ENCODE peak calls at places on chromosomes 11 and 22, in eight cellular contexts. F, Q, T, D, E, I, M and J are unnamed samples.
A peak's percentile ranks its signal among the peaks of the same experiment; 100 is the strongest.

GRCh38 chr11:64900263-64900678 is 16.7 kb downstream of the ATG2A start:
- DNase-seq in Q (no peak), E (no peak), T (no peak), M (no peak), I (no peak), F (no peak), D (no peak), J (no peak)

GRCh38 chr11:46222485-46223251 is 54.8 kb upstream of the CREB3L1 start:
- DNase-seq in E (peak; percentile 22), Q (no peak), T (no peak), F (no peak), I (no peak), M (no peak), D (no peak), J (no peak)

GRCh38 chr11:86869531-86869930 is 69.2 kb downstream of the PRSS23 start:
- DNase-seq in Q (no peak), M (peak; percentile 12), T (no peak), D (no peak), I (no peak), F (no peak), E (peak; percentile 30), J (no peak)

GRCh38 chr11:17479284-17480214 is 2.9 kb upstream of the ABCC8 start:
- DNase-seq in E (peak; percentile 17), Q (no peak), D (peak; percentile 57), T (peak; percentile 25), M (peak; percentile 43), F (no peak), I (no peak), J (no peak)

GRCh38 chr11:35825386-35825785 is 118.5 kb upstream of the LDLRAD3 start:
- DNase-seq in M (no peak), I (no peak), E (no peak), T (no peak), F (no peak), Q (no peak), D (no peak), J (no peak)

GRCh38 chr11:82734120-82734479 is 436 bp upstream of the FAM181B start:
- DNase-seq in Q (no peak), F (no peak), M (no peak), I (no peak), E (no peak), T (no peak), D (no peak), J (no peak)

GRCh38 chr11:75869661-75870455 is 54.8 kb downstream of the UVRAG start:
- DNase-seq in D (no peak), M (no peak), F (no peak), E (no peak), Q (no peak), I (no peak), T (no peak), J (no peak)

GRCh38 chr11:36306888-36307287 is 10.8 kb downstream of the PRR5L start:
- DNase-seq in I (no peak), F (no peak), T (peak; percentile 91), Q (no peak), D (peak; percentile 68), M (peak; percentile 91), E (peak; percentile 69), J (no peak)

GRCh38 chr11:1437500-1437899 is 47.8 kb downstream of the BRSK2 start:
- DNase-seq in T (peak; percentile 73), D (peak; percentile 93), E (peak; percentile 81), F (no peak), Q (no peak), I (peak; percentile 68), M (peak; percentile 7), J (no peak)

GRCh38 chr22:22474733-22475132 is 33.8 kb downstream of the ZNF280B start:
- DNase-seq in I (no peak), M (no peak), F (no peak), E (no peak), T (no peak), Q (no peak), D (peak; percentile 20), J (no peak)

GRCh38 chr11:104531075-104531474 is 367.1 kb upstream of the PDGFD start:
- DNase-seq in F (no peak), E (no peak), M (peak; percentile 34), I (no peak), Q (no peak), D (no peak), T (no peak), J (no peak)

GRCh38 chr11:61513143-61513740 is 4.7 kb downstream of the LRRC10B start:
- DNase-seq in D (peak; percentile 54), I (no peak), Q (no peak), E (no peak), M (peak; percentile 30), T (no peak), F (no peak), J (no peak)

GRCh38 chr22:27298387-27299141 is 503.0 kb downstream of the MN1 start:
- DNase-seq in Q (no peak), T (no peak), I (no peak), E (no peak), D (no peak), F (no peak), M (no peak), J (no peak)

GRCh38 chr11:12377824-12378593 is 638 bp downstream of the PARVA start:
- DNase-seq in F (no peak), Q (peak; percentile 94), D (peak; percentile 91), E (peak; percentile 80), M (peak; percentile 76), I (peak; percentile 74), T (peak; percentile 93), J (peak; percentile 90)

GRCh38 chr11:109783017-109783416 is 310.2 kb upstream of the ZC3H12C start:
- DNase-seq in F (no peak), E (no peak), Q (no peak), M (peak; percentile 71), D (no peak), T (no peak), I (no peak), J (no peak)

GRCh38 chr22:24481641-24482040 is 13.5 kb upstream of the UPB1 start:
- DNase-seq in Q (no peak), I (no peak), M (peak; percentile 21), E (no peak), F (no peak), D (no peak), T (no peak), J (no peak)

GRCh38 chr11:37504925-37505324 is 906.9 kb upstream of the RAG2 start:
- DNase-seq in I (no peak), E (peak; percentile 96), F (peak; percentile 79), M (peak; percentile 25), D (peak; percentile 61), Q (no peak), T (peak; percentile 76), J (no peak)

GRCh38 chr11:2202071-2202899 is 30.7 kb upstream of the TH start:
- DNase-seq in Q (peak; percentile 52), F (no peak), I (peak; percentile 11), E (no peak), M (no peak), T (no peak), D (peak; percentile 72), J (no peak)

GRCh38 chr22:23403720-23404688 is 176.1 kb downstream of the IGLL1 start:
- DNase-seq in F (no peak), T (no peak), E (no peak), I (no peak), Q (peak; percentile 53), M (no peak), D (no peak), J (no peak)

GRCh38 chr11:83272627-83273026 is 13.5 kb downstream of the CCDC90B start:
- DNase-seq in E (peak; percentile 59), I (no peak), Q (no peak), F (peak; percentile 27), M (no peak), T (peak; percentile 80), D (no peak), J (no peak)

GRCh38 chr11:47415949-47416472 is 7.6 kb downstream of the SLC39A13 start:
- DNase-seq in M (peak; percentile 96), D (peak; percentile 86), Q (peak; percentile 94), F (peak; percentile 89), E (peak; percentile 96), I (peak; percentile 86), T (peak; percentile 97), J (peak; percentile 93)

GRCh38 chr22:22171357-22172218 is 73.0 kb upstream of the VPREB1 start:
- DNase-seq in D (peak; percentile 30), Q (no peak), E (no peak), T (no peak), F (no peak), M (no peak), I (no peak), J (no peak)

GRCh38 chr11:70471254-70471653 is 72.9 kb downstream of the CTTN start:
- DNase-seq in M (peak; percentile 73), Q (peak; percentile 47), T (no peak), I (no peak), D (peak; percentile 48), E (peak; percentile 18), F (no peak), J (no peak)

GRCh38 chr22:48820481-48821345 is 1007.0 kb downstream of the BRD1 start:
- DNase-seq in D (no peak), Q (peak; percentile 50), M (no peak), T (no peak), F (no peak), E (no peak), I (no peak), J (peak; percentile 64)

GRCh38 chr11:123742334-123742733 is 874 bp upstream of the ZNF202 start:
- DNase-seq in M (no peak), D (no peak), Q (no peak), T (no peak), F (no peak), I (no peak), E (no peak), J (no peak)
- H3K4me3 ChIP-seq in M (peak overlapping the region; percentile 91), D (peak overlapping the region; percentile 99), Q (peak overlapping the region; percentile 86), T (peak overlapping the region; percentile 98), F (peak overlapping the region; percentile 80), I (peak overlapping the region; percentile 95), E (peak overlapping the region; percentile 83), J (peak overlapping the region; percentile 89)

GRCh38 chr11:42494459-42494858 is 817.3 kb upstream of the API5 start:
- DNase-seq in Q (no peak), T (no peak), M (no peak), F (no peak), I (no peak), E (no peak), D (no peak), J (no peak)

GRCh38 chr11:42498971-42499370 is 812.8 kb upstream of the API5 start:
- DNase-seq in F (no peak), D (no peak), M (peak; percentile 10), T (no peak), E (no peak), I (no peak), Q (no peak), J (no peak)
- H3K4me3 ChIP-seq in F (no peak overlapping the region), D (no peak overlapping the region), M (no peak overlapping the region), T (no peak overlapping the region), E (no peak overlapping the region), I (no peak overlapping the region), Q (no peak overlapping the region), J (no peak overlapping the region)

GRCh38 chr11:44766972-44767278 is 40.2 kb downstream of the TSPAN18 start:
- DNase-seq in Q (no peak), F (no peak), E (peak; percentile 37), D (peak; percentile 35), T (no peak), I (no peak), M (no peak), J (peak; percentile 58)
- H3K4me3 ChIP-seq in Q (no peak overlapping the region), F (no peak overlapping the region), E (no peak overlapping the region), D (no peak overlapping the region), T (no peak overlapping the region), I (no peak overlapping the region), M (no peak overlapping the region), J (no peak overlapping the region)

DNA sequence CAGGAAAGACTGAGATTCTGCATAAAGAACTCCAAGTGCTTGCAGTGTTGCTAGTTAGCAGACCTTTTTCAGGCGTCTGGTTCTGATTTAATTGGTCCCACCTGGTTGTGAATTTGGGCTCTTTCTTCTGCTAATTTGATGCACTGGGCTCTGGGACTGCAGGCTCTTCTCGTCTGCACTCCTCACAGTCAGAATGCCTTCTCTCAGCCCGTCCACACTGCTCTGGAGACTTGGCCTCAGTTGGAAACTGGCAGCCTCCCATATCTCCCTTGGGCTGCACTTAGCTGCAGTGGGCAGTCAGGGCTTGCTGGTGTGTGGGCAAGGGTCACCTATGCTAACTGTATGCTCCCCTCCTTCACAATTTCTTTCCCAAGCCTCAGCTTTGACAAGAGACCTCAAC is 1.5 kb downstream of the TRIM6 start:
- DNase-seq in D (no peak), E (no peak), I (no peak), M (no peak), Q (no peak), F (no peak), T (no peak), J (no peak)
- H3K4me3 ChIP-seq in D (no peak overlapping the region), E (peak overlapping the region; percentile 26), I (no peak overlapping the region), M (no peak overlapping the region), Q (peak overlapping the region; percentile 50), F (no peak overlapping the region), T (no peak overlapping the region), J (no peak overlapping the region)